ENCODE peak calls at places on chromosomes 2 and 18, in seven cellular contexts. One of them, this sample, is unnamed.

GRCh38 chr2:168639024-168639423 is 163.4 kb upstream of the NOSTRIN start:
- DNase-seq in vagina: no peak
- DNase-seq in body of pancreas: no peak
- DNase-seq in heart left ventricle: no peak
- DNase-seq in transverse colon: no peak
- DNase-seq in prostate gland: no peak
- DNase-seq in upper lobe of left lung: no peak
- DNase-seq in this sample: no peak

GRCh38 chr2:200383380-200384110 is 77.1 kb downstream of the SPATS2L start:
- DNase-seq in vagina: no peak
- DNase-seq in body of pancreas: no peak
- DNase-seq in heart left ventricle: no peak
- DNase-seq in transverse colon: no peak
- DNase-seq in prostate gland: no peak
- DNase-seq in upper lobe of left lung: no peak
- DNase-seq in this sample: no peak

GRCh38 chr2:217907266-217907665 is 95.5 kb downstream of the TNS1 start:
- DNase-seq in vagina: no peak
- DNase-seq in body of pancreas: no peak
- DNase-seq in heart left ventricle: no peak
- DNase-seq in transverse colon: no peak
- DNase-seq in prostate gland: no peak
- DNase-seq in upper lobe of left lung: no peak
- DNase-seq in this sample: no peak

GRCh38 chr2:127173073-127173472 is 47.0 kb downstream of the CYP27C1 start:
- DNase-seq in vagina: no peak
- DNase-seq in body of pancreas: no peak
- DNase-seq in heart left ventricle: no peak
- DNase-seq in transverse colon: no peak
- DNase-seq in prostate gland: no peak
- DNase-seq in upper lobe of left lung: no peak
- DNase-seq in this sample: peak

GRCh38 chr2:129733579-129733978 is 245.9 kb upstream of the RAB6C start:
- DNase-seq in vagina: peak
- DNase-seq in body of pancreas: no peak
- DNase-seq in heart left ventricle: no peak
- DNase-seq in transverse colon: no peak
- DNase-seq in prostate gland: no peak
- DNase-seq in upper lobe of left lung: no peak
- DNase-seq in this sample: no peak

GRCh38 chr2:111121873-111122630 is 1.3 kb downstream of the BCL2L11 start:
- DNase-seq in vagina: no peak
- DNase-seq in body of pancreas: peak
- DNase-seq in heart left ventricle: peak
- DNase-seq in transverse colon: peak
- DNase-seq in prostate gland: peak
- DNase-seq in upper lobe of left lung: peak
- DNase-seq in this sample: peak

GRCh38 chr2:240384711-240385450 is 50.6 kb upstream of the GPC1 start:
- DNase-seq in vagina: no peak
- DNase-seq in body of pancreas: no peak
- DNase-seq in heart left ventricle: peak
- DNase-seq in transverse colon: no peak
- DNase-seq in prostate gland: no peak
- DNase-seq in upper lobe of left lung: peak
- DNase-seq in this sample: peak

GRCh38 chr2:236852977-236853374 is 232.7 kb upstream of the COPS8 start:
- DNase-seq in vagina: no peak
- DNase-seq in body of pancreas: no peak
- DNase-seq in heart left ventricle: no peak
- DNase-seq in transverse colon: no peak
- DNase-seq in prostate gland: no peak
- DNase-seq in upper lobe of left lung: no peak
- DNase-seq in this sample: no peak

GRCh38 chr18:37570336-37570930 is 4.8 kb upstream of the CELF4 start:
- DNase-seq in vagina: no peak
- DNase-seq in body of pancreas: no peak
- DNase-seq in heart left ventricle: no peak
- DNase-seq in transverse colon: no peak
- DNase-seq in prostate gland: no peak
- DNase-seq in upper lobe of left lung: no peak
- DNase-seq in this sample: no peak

GRCh38 chr2:225274751-225275150 is 124.8 kb upstream of the NYAP2 start:
- DNase-seq in vagina: no peak
- DNase-seq in body of pancreas: peak
- DNase-seq in heart left ventricle: no peak
- DNase-seq in transverse colon: no peak
- DNase-seq in prostate gland: no peak
- DNase-seq in upper lobe of left lung: no peak
- DNase-seq in this sample: no peak

GRCh38 chr2:47274780-47275117 is 119.6 kb upstream of the STPG4 start:
- DNase-seq in vagina: no peak
- DNase-seq in body of pancreas: no peak
- DNase-seq in heart left ventricle: no peak
- DNase-seq in transverse colon: no peak
- DNase-seq in prostate gland: no peak
- DNase-seq in upper lobe of left lung: no peak
- DNase-seq in this sample: peak
- H3K27ac ChIP-seq in vagina: no peak
- H3K27ac ChIP-seq in body of pancreas: peak
- H3K27ac ChIP-seq in heart left ventricle: peak
- H3K27ac ChIP-seq in transverse colon: peak
- H3K27ac ChIP-seq in prostate gland: no peak
- H3K27ac ChIP-seq in upper lobe of left lung: no peak
- H3K27ac ChIP-seq in this sample: peak

DNA sequence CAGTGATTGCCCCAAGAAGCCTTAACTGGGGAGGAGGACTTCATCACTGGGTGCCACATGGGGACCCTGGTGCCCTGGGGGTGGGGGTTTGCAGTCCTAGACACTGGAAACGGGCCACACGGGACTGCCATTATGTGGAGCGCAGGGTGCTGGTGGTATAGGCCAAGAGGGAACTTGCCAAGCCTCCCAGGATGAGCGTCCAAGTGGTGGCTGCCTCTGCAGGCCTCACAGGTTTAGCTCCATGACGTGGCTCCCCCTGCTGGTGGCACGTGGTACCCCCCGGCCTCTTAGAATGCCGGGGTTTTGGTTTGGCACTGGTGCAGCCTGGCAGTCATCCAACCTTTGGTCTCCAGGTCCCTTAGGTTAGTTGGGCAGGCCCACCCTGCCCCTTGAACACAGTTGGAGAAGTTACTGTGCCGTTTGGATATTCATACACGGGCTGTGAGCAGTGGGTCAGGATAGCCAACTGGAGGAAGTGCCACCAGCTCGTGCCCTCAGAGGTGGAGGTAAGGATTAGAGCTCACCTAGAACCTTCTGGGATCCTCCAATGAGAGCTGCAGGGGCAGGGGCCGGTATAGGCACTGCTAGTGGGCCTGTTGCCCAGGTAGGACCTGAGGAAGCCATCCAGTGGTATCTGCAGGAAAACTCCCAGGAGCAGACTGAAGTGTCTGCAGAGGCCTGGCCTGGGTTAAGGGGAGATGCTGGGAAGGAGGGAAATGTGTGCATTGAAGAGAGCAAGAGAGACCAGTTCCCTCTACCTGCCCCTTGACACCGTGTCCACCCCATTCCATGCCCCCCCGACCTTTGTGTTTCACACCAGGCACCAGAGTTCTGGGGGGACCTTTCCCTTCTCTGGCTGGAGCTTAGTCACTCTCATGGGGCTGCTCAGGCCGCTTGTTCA is 5.7 kb downstream of the PTMA start:
- DNase-seq in vagina: no peak
- DNase-seq in body of pancreas: peak
- DNase-seq in heart left ventricle: peak
- DNase-seq in transverse colon: peak
- DNase-seq in prostate gland: peak
- DNase-seq in upper lobe of left lung: peak
- DNase-seq in this sample: peak
- TF ChIP-seq POLR2A in vagina: no peak
- TF ChIP-seq POLR2A in body of pancreas: peak
- TF ChIP-seq POLR2A in heart left ventricle: no peak
- TF ChIP-seq POLR2A in transverse colon: peak
- TF ChIP-seq POLR2A in prostate gland: no peak
- TF ChIP-seq POLR2A in upper lobe of left lung: peak
- TF ChIP-seq POLR2A in this sample: peak

GRCh38 chr2:159009940-159010339 is 41.5 kb downstream of the TANC1 start:
- DNase-seq in vagina: no peak
- DNase-seq in body of pancreas: no peak
- DNase-seq in heart left ventricle: no peak
- DNase-seq in transverse colon: no peak
- DNase-seq in prostate gland: no peak
- DNase-seq in upper lobe of left lung: no peak
- DNase-seq in this sample: no peak

GRCh38 chr2:159013103-159013502 is 44.7 kb downstream of the TANC1 start:
- DNase-seq in vagina: no peak
- DNase-seq in body of pancreas: no peak
- DNase-seq in heart left ventricle: no peak
- DNase-seq in transverse colon: no peak
- DNase-seq in prostate gland: no peak
- DNase-seq in upper lobe of left lung: no peak
- DNase-seq in this sample: no peak

GRCh38 chr2:159010340-159010739 is 41.9 kb downstream of the TANC1 start:
- DNase-seq in vagina: no peak
- DNase-seq in body of pancreas: no peak
- DNase-seq in heart left ventricle: no peak
- DNase-seq in transverse colon: no peak
- DNase-seq in prostate gland: no peak
- DNase-seq in upper lobe of left lung: peak
- DNase-seq in this sample: peak

GRCh38 chr2:159010963-159011362 is 42.5 kb downstream of the TANC1 start:
- DNase-seq in vagina: no peak
- DNase-seq in body of pancreas: no peak
- DNase-seq in heart left ventricle: no peak
- DNase-seq in transverse colon: no peak
- DNase-seq in prostate gland: no peak
- DNase-seq in upper lobe of left lung: no peak
- DNase-seq in this sample: no peak

GRCh38 chr2:159012142-159012541 is 43.7 kb downstream of the TANC1 start:
- DNase-seq in vagina: no peak
- DNase-seq in body of pancreas: no peak
- DNase-seq in heart left ventricle: no peak
- DNase-seq in transverse colon: no peak
- DNase-seq in prostate gland: no peak
- DNase-seq in upper lobe of left lung: no peak
- DNase-seq in this sample: no peak
- H3K27ac ChIP-seq in vagina: no peak
- H3K27ac ChIP-seq in body of pancreas: no peak
- H3K27ac ChIP-seq in heart left ventricle: no peak
- H3K27ac ChIP-seq in transverse colon: no peak
- H3K27ac ChIP-seq in prostate gland: no peak
- H3K27ac ChIP-seq in upper lobe of left lung: peak
- H3K27ac ChIP-seq in this sample: peak

GRCh38 chr2:20051518-20052228 is at the start of gene LAPTM4A:
- DNase-seq in vagina: peak
- DNase-seq in body of pancreas: peak
- DNase-seq in heart left ventricle: peak
- DNase-seq in transverse colon: peak
- DNase-seq in prostate gland: peak
- DNase-seq in upper lobe of left lung: peak
- DNase-seq in this sample: peak
- TF ChIP-seq POLR2A in vagina: peak
- TF ChIP-seq POLR2A in body of pancreas: peak
- TF ChIP-seq POLR2A in heart left ventricle: no peak
- TF ChIP-seq POLR2A in transverse colon: peak
- TF ChIP-seq POLR2A in prostate gland: peak
- TF ChIP-seq POLR2A in upper lobe of left lung: peak
- TF ChIP-seq POLR2A in this sample: peak

DNA sequence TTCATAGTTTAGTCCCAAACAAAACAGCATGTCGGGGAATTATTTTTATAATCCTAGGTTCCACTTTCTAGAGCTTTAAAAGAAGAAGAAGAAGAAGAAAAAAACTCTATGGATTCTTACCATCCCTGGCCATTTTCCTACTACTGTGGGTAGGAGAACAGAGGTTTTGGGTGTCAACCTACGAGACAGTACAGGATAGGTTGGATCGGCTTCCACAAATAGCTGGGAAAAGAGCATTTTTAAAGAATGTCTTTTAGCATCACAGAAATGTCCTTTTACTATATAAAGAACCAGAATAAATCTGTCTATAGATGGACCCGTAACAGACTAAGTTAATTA is 65.2 kb downstream of the RBMS1 start:
- DNase-seq in vagina: no peak
- DNase-seq in body of pancreas: no peak
- DNase-seq in heart left ventricle: no peak
- DNase-seq in transverse colon: no peak
- DNase-seq in prostate gland: no peak
- DNase-seq in upper lobe of left lung: no peak
- DNase-seq in this sample: no peak
- H3K27ac ChIP-seq in vagina: peak
- H3K27ac ChIP-seq in body of pancreas: no peak
- H3K27ac ChIP-seq in heart left ventricle: peak
- H3K27ac ChIP-seq in transverse colon: peak
- H3K27ac ChIP-seq in prostate gland: peak
- H3K27ac ChIP-seq in upper lobe of left lung: peak
- H3K27ac ChIP-seq in this sample: peak

DNA sequence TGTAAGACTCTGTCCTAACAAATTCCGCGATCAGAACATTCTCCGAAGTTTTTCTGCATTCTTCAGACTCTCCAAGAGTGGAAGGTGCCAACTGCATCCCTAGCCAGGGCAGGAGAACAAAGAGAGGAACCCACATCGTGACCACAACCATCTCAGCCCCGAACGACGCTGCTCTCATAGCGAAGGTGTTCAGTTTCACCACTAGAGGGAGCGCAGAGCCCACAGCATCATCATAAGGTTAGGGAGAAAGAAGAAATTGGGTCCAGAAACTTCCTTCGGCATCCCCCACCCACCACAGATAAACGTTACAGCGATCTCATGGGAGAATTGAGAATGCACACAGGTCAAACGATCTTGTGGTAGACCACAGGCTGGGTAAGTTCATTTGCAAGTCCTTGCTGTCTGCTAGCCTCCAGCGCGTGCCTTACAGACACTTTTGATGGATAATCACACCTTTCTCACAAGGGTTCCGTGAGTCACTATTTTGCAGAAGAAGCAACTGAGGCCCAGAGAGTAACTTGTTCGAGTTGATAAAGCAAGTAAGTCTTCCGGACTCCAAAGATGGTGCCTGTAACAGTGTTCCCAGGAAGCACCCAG is 53.7 kb upstream of the ARL4C start:
- DNase-seq in vagina: no peak
- DNase-seq in body of pancreas: peak
- DNase-seq in heart left ventricle: peak
- DNase-seq in transverse colon: peak
- DNase-seq in prostate gland: peak
- DNase-seq in upper lobe of left lung: no peak
- DNase-seq in this sample: peak
- TF ChIP-seq POLR2A in vagina: no peak
- TF ChIP-seq POLR2A in body of pancreas: no peak
- TF ChIP-seq POLR2A in heart left ventricle: no peak
- TF ChIP-seq POLR2A in transverse colon: no peak
- TF ChIP-seq POLR2A in prostate gland: no peak
- TF ChIP-seq POLR2A in upper lobe of left lung: no peak
- TF ChIP-seq POLR2A in this sample: no peak

GRCh38 chr18:13538630-13539029 is 187.7 kb downstream of the FAM210A start:
- DNase-seq in vagina: peak
- DNase-seq in body of pancreas: no peak
- DNase-seq in heart left ventricle: no peak
- DNase-seq in transverse colon: no peak
- DNase-seq in prostate gland: no peak
- DNase-seq in upper lobe of left lung: no peak
- DNase-seq in this sample: no peak
- H3K27ac ChIP-seq in vagina: peak
- H3K27ac ChIP-seq in body of pancreas: no peak
- H3K27ac ChIP-seq in heart left ventricle: peak
- H3K27ac ChIP-seq in transverse colon: peak
- H3K27ac ChIP-seq in prostate gland: peak
- H3K27ac ChIP-seq in upper lobe of left lung: no peak
- H3K27ac ChIP-seq in this sample: no peak

This sample was measured in adrenal gland.